ENCODE peak calls at places on chromosomes 4 and X, in six cellular contexts. G is GM03348, Y is EL, I is nucleus accumbens, U is SHP77, E is mesothelial cell of epicardium. Q is an unnamed sample.

GRCh38 chrX:78665286-78665685 is 6.2 kb upstream of the RTL3 start:
- DNase-seq in G (no peak), Y (no peak), I (no peak), U (no peak), E (no peak), Q (no peak)

GRCh38 chrX:71106427-71106826 is at the start of gene CXorf65:
- DNase-seq in G (no peak), Y (no peak), I (no peak), U (no peak), E (no peak), Q (no peak)

GRCh38 chr4:91909963-91910362 is 393.8 kb upstream of the GRID2 start:
- DNase-seq in G (no peak), Y (no peak), I (no peak), U (no peak), E (no peak), Q (no peak)

GRCh38 chr4:7420661-7421040 is 14.1 kb downstream of the PSAPL1 start:
- DNase-seq in G (no peak), Y (no peak), I (no peak), U (no peak), E (no peak), Q (no peak)

GRCh38 chr4:153255233-153255632 is 51.0 kb downstream of the TRIM2 start:
- DNase-seq in G (no peak), Y (no peak), I (no peak), U (no peak), E (no peak), Q (no peak)

GRCh38 chrX:71198066-71198465 is 25.0 kb upstream of the GJB1 start:
- DNase-seq in G (no peak), Y (no peak), I (no peak), U (no peak), E (no peak), Q (no peak)

GRCh38 chr4:129926936-129927335 is 831.0 kb downstream of the C4orf33 start:
- DNase-seq in G (no peak), Y (peak), I (no peak), U (no peak), E (no peak), Q (no peak)

GRCh38 chr4:151266542-151266941 is 10.4 kb upstream of the PRSS48 start:
- DNase-seq in G (no peak), Y (no peak), I (no peak), U (no peak), E (no peak), Q (no peak)

GRCh38 chrX:78839711-78840110 is 92.2 kb downstream of the LPAR4 start:
- DNase-seq in G (no peak), Y (no peak), I (no peak), U (no peak), E (no peak), Q (no peak)

GRCh38 chr4:40183615-40184411 is 13.0 kb upstream of the RHOH start:
- DNase-seq in G (no peak), Y (no peak), I (no peak), U (no peak), E (no peak), Q (no peak)

GRCh38 chr4:1604706-1605205 is 79.4 kb downstream of the FAM53A start:
- DNase-seq in G (no peak), Y (no peak), I (no peak), U (no peak), E (no peak), Q (no peak)

GRCh38 chrX:77426811-77427210 is 20.4 kb upstream of the FGF16 start:
- DNase-seq in G (peak), Y (peak), I (no peak), U (no peak), E (no peak), Q (no peak)

GRCh38 chr4:170875868-170876267 is 786.1 kb upstream of the AADAT start:
- DNase-seq in G (no peak), Y (no peak), I (no peak), U (no peak), E (no peak), Q (no peak)

GRCh38 chr4:123416462-123416861 is 19.9 kb downstream of the SPRY1 start:
- DNase-seq in G (no peak), Y (no peak), I (no peak), U (no peak), E (no peak), Q (no peak)

GRCh38 chrX:152869972-152870371 is 27.9 kb upstream of the ZNF185 start:
- DNase-seq in G (no peak), Y (no peak), I (no peak), U (no peak), E (no peak), Q (no peak)

GRCh38 chr4:140837742-140838141 is 81.6 kb upstream of the TBC1D9 start:
- DNase-seq in G (no peak), Y (no peak), I (no peak), U (no peak), E (no peak), Q (no peak)

GRCh38 chrX:154457491-154458115 is 478 bp upstream of the PLXNA3 start:
- DNase-seq in G (peak), Y (peak), I (peak), U (no peak), E (no peak), Q (peak)

GRCh38 chr4:182808673-182809416 is 108.3 kb downstream of the DCTD start:
- DNase-seq in G (no peak), Y (no peak), I (no peak), U (no peak), E (no peak), Q (no peak)